ENCODE peak calls at places on chromosome 12, in eight cellular contexts. I is GM10248, B is IMR-90, Z is HepG2, A is HFFc6, T is pancreas, V is NB4, H is uterus. S is an unnamed sample.

GRCh38 chr12:93714382-93714781 is 37.2 kb downstream of the CRADD start:
- DNase-seq in T (no peak), Z (no peak), H (peak; percentile 51), B (no peak), A (peak; percentile 66), V (no peak), I (no peak), S (no peak)

GRCh38 chr12:26863515-26863914 is 30.5 kb upstream of the ITPR2 start:
- DNase-seq in V (peak; percentile 75), I (no peak), H (no peak), B (peak; percentile 13), T (no peak), Z (no peak), A (no peak), S (no peak)

GRCh38 chr12:85708775-85709174 is 127.4 kb downstream of the RASSF9 start:
- DNase-seq in H (no peak), I (no peak), Z (no peak), V (no peak), B (no peak), A (no peak), T (no peak), S (no peak)

GRCh38 chr12:123075591-123076171 is 75.2 kb downstream of the PITPNM2 start:
- DNase-seq in A (peak; percentile 54), B (no peak), Z (peak; percentile 78), H (peak; percentile 56), T (no peak), V (no peak), I (peak; percentile 75), S (no peak)

GRCh38 chr12:74412607-74413230 is 124.9 kb upstream of the ATXN7L3B start:
- DNase-seq in Z (peak; percentile 10), H (no peak), I (peak; percentile 9), V (peak; percentile 24), A (peak; percentile 13), B (peak; percentile 3), T (no peak), S (no peak)

GRCh38 chr12:92539966-92540791 is 162.6 kb upstream of the PLEKHG7 start:
- DNase-seq in Z (no peak), H (no peak), I (no peak), T (peak; percentile 54), A (no peak), B (no peak), V (peak; percentile 88), S (no peak)

GRCh38 chr12:32116897-32117296 is 10.2 kb downstream of the BICD1 start:
- DNase-seq in V (no peak), Z (no peak), H (no peak), T (no peak), I (no peak), B (peak; percentile 65), A (peak; percentile 54), S (no peak)

GRCh38 chr12:132140918-132141841 is 2.9 kb downstream of the DDX51 start:
- DNase-seq in V (no peak), Z (no peak), I (no peak), H (peak; percentile 11), A (no peak), B (no peak), T (no peak), S (no peak)

GRCh38 chr12:6097384-6097783 is 27.1 kb downstream of the VWF start:
- DNase-seq in H (no peak), T (no peak), V (no peak), A (peak; percentile 68), Z (no peak), B (peak; percentile 87), I (no peak), S (peak; percentile 27)

GRCh38 chr12:118120579-118121363 is 15.2 kb upstream of the PEBP1 start:
- DNase-seq in Z (peak; percentile 91), B (peak; percentile 61), A (peak; percentile 48), V (peak; percentile 80), T (peak; percentile 85), H (peak; percentile 63), I (peak; percentile 86), S (peak; percentile 44)

GRCh38 chr12:82937151-82937550 is 250.4 kb downstream of the TMTC2 start:
- DNase-seq in I (no peak), B (no peak), V (no peak), H (no peak), T (no peak), A (no peak), Z (no peak), S (no peak)

GRCh38 chr12:82931349-82932116 is 244.8 kb downstream of the TMTC2 start:
- DNase-seq in A (no peak), H (no peak), V (no peak), Z (no peak), T (no peak), B (no peak), I (no peak), S (no peak)
- TF ChIP-seq CTCF in A (no peak), H (no peak), V (no peak), Z (no peak), T (no peak), B (no peak), I (no peak), S (no peak)

DNA sequence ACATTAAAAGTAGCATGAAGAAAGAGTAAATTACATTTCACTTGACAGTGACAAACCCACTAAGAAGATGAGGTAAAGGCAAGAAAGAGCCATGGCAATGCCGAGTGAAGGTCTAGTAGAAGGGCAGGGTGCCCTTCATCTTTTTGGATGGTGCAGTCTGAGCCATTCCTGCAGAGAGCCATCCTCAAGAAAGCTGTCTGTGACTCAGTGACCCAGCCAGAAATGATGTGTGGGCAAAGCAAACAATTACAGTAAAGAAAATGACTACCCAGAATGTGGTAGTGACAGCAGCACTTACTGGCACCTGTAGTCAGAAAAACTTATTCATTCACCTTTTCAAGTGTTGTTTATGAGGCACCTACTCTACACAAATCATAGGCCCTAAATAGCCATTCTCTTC is 281.7 kb downstream of the DUSP6 start:
- DNase-seq in Z (no peak), H (no peak), I (no peak), V (no peak), B (no peak), T (no peak), A (no peak), S (no peak)
- TF ChIP-seq CTCF in Z (no peak), H (no peak), I (no peak), V (no peak), B (no peak), T (no peak), A (no peak), S (no peak)

DNA sequence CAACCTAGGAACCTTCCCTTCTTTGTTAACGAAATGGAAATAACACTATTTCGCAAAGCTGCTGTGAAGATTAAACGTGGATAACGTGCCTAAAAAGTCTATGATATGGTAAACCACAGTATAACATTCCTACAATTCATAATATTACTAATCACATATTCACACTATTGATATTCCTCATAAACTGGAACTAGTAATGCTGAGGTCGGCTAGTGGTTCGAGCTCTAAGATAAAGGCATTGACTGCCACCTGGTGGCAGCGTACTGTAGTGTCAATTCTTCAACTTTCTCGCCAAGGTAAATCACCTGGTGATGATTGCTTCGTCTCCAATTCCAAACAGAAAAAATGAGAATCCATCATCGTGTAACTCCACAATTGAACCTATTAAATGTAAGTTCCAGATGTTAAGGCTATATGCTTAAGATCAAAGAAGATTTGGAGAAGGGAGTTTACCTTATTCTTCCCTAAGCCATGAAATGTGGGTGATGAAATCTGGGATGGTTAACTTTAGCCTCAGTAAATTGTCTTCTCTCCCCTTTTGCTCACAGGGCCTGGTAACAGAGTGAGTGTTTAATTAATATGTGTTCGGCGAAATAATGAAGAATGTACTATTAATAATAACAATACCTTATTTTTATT is 197.5 kb upstream of the TMEM132C start:
- DNase-seq in Z (peak; percentile 30), I (peak; percentile 34), B (peak; percentile 33), T (no peak), H (no peak), A (peak; percentile 16), V (peak; percentile 66), S (no peak)
- TF ChIP-seq CTCF in Z (peak; percentile 80), I (peak; percentile 69), B (peak; percentile 49), T (peak; percentile 26), H (no peak), A (peak; percentile 92), V (peak; percentile 79), S (peak; percentile 54)

GRCh38 chr12:104638218-104638617 is 181.5 kb downstream of the CHST11 start:
- DNase-seq in B (no peak), I (no peak), A (no peak), H (no peak), T (no peak), Z (no peak), V (no peak), S (no peak)
- TF ChIP-seq CTCF in B (no peak), I (no peak), A (no peak), H (no peak), T (no peak), Z (no peak), V (no peak), S (no peak)

DNA sequence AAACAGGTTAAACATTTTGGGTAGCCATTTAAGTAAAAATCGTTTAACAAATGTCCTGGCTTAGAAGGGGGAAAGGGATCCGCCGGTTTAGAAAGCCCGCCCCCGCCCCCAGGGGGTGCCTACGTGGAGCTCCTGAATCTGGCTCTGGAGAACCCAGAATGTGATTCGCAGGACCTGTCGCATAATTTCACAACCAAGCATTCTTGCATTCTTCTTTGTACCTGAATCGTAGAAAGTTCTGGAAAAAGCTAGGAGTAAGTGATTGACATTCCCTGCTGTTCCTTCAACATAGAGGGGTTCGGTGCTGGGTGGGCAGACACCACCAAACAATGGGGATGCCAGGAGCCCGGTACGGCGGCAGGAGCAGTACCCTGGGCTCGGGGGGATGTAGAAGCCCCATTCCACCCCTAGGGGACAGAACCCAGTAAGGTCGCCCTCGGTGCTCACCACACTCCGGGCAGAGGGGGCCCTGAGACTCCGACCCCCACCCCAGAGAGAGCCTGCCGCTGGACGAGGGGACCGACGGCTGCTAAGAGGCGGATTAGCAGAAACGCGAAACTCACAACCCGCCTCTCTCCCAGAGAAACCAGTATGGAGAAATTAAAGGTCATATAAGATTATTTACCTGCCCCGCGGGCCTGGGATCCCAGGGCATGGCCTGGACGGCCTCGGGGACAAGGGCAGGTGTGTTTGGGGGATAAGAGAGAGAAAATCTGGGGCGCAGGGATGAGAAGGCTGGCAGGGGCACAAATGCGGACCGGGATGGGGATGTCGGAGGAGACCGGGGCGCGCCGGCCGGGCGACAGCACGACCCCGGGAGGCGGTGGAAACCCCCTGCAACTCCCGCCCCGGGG is 547 bp downstream of the CSRP2 start:
- DNase-seq in Z (peak; percentile 23), V (peak; percentile 11), T (peak; percentile 29), H (peak; percentile 27), B (no peak), I (peak; percentile 41), A (no peak), S (no peak)
- TF ChIP-seq CTCF in Z (peak; percentile 18), V (no peak), T (no peak), H (no peak), B (peak; percentile 26), I (no peak), A (peak; percentile 51), S (peak; percentile 21)

GRCh38 chr12:102756564-102756963 is 160.5 kb downstream of the PAH start:
- DNase-seq in A (no peak), Z (no peak), I (no peak), T (no peak), H (no peak), B (no peak), V (no peak), S (no peak)
- TF ChIP-seq CTCF in A (no peak), Z (no peak), I (no peak), T (no peak), H (no peak), B (no peak), V (no peak), S (no peak)